ENCODE peak calls at places on chromosomes 2 and 18, in six cellular contexts. One of them, this sample, is unnamed.

GRCh38 chr2:20578266-20578894 is 72.5 kb downstream of the HS1BP3 start:
- DNase-seq in tibial artery: no peak
- DNase-seq in uterus: no peak
- DNase-seq in thoracic aorta: no peak
- DNase-seq in H1: no peak
- DNase-seq in IMR-90: no peak
- DNase-seq in this sample: peak

GRCh38 chr2:55116598-55116964 is 66.3 kb upstream of the RTN4 start:
- DNase-seq in tibial artery: no peak
- DNase-seq in H1: no peak
- DNase-seq in IMR-90: no peak
- DNase-seq in thoracic aorta: no peak
- DNase-seq in uterus: no peak
- DNase-seq in this sample: no peak

GRCh38 chr2:67514515-67514914 is 117.4 kb downstream of the ETAA1 start:
- DNase-seq in tibial artery: no peak
- DNase-seq in thoracic aorta: no peak
- DNase-seq in IMR-90: peak
- DNase-seq in H1: no peak
- DNase-seq in uterus: no peak
- DNase-seq in this sample: no peak

GRCh38 chr2:176582990-176583481 is 313.8 kb downstream of the MTX2 start:
- DNase-seq in tibial artery: no peak
- DNase-seq in H1: no peak
- DNase-seq in thoracic aorta: no peak
- DNase-seq in IMR-90: peak
- DNase-seq in uterus: peak
- DNase-seq in this sample: no peak

GRCh38 chr2:9895669-9896068 is 52.4 kb downstream of the TAF1B start:
- DNase-seq in thoracic aorta: no peak
- DNase-seq in H1: no peak
- DNase-seq in tibial artery: no peak
- DNase-seq in uterus: no peak
- DNase-seq in IMR-90: no peak
- DNase-seq in this sample: no peak

GRCh38 chr18:5304232-5304631 is 8.7 kb upstream of the ZBTB14 start:
- DNase-seq in uterus: no peak
- DNase-seq in H1: no peak
- DNase-seq in IMR-90: no peak
- DNase-seq in thoracic aorta: no peak
- DNase-seq in tibial artery: no peak
- DNase-seq in this sample: no peak

GRCh38 chr2:120943403-120944034 is 207.9 kb downstream of the GLI2 start:
- DNase-seq in H1: no peak
- DNase-seq in tibial artery: no peak
- DNase-seq in thoracic aorta: no peak
- DNase-seq in IMR-90: no peak
- DNase-seq in uterus: no peak
- DNase-seq in this sample: no peak

GRCh38 chr2:241545523-241546473 is 12.7 kb upstream of the BOK start:
- DNase-seq in IMR-90: peak
- DNase-seq in thoracic aorta: no peak
- DNase-seq in tibial artery: no peak
- DNase-seq in uterus: no peak
- DNase-seq in H1: no peak
- DNase-seq in this sample: no peak

GRCh38 chr2:213119061-213119809 is 32.2 kb downstream of the IKZF2 start:
- DNase-seq in tibial artery: no peak
- DNase-seq in thoracic aorta: no peak
- DNase-seq in uterus: no peak
- DNase-seq in H1: no peak
- DNase-seq in IMR-90: peak
- DNase-seq in this sample: no peak

GRCh38 chr18:1914489-1914888 is 656.8 kb downstream of the METTL4 start:
- DNase-seq in uterus: no peak
- DNase-seq in tibial artery: no peak
- DNase-seq in thoracic aorta: no peak
- DNase-seq in IMR-90: no peak
- DNase-seq in H1: no peak
- DNase-seq in this sample: no peak
- TF ChIP-seq CTCF in uterus: no peak
- TF ChIP-seq CTCF in tibial artery: no peak
- TF ChIP-seq CTCF in thoracic aorta: no peak
- TF ChIP-seq CTCF in IMR-90: no peak
- TF ChIP-seq CTCF in H1: peak
- TF ChIP-seq CTCF in this sample: no peak

DNA sequence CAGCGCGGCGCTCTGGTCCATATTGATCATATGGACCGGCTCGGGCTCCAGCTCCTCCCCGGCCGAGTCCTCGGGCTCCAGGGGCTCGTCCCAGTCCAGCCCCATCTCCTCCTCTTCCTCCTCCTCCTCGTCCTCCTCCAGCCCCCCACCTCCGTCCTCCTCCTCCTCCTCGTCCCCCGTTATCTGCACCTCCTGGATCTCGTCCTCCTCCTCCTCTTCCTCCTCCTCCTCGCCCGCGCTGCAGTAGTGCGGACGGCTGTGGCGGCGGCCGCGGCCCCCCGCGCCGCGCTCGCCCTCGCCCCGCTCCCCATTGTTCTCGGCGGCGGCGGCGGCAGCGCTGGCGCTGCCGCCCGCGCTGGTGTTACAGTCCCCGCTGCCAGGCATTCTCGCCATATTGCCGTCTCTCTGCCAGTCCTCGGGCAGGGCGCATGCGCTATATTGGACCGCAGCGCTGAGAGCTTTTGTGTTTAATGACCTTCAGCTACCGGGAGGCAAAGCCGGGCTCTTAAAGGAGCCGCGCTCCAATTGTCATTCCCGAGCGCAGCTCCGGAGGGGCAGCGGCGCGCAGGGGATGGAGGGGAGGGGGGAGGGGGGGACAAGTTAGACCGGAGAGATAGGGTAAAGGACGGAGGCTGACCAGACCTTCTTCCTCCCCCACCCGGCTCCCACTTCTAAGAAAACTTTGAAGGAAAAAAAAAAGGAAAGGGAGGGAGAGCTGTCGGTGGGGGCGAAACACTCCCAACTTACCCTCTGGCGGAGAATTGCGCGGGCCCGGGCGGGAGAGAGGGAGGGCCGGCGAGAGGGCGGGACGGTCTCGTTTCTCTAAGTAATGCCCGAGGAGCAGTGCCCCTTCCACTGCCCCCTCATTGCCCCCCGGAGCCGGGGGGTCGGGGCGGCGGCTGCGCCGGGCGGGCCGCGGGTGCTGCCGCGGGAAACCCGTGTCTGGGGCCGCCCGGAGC is at the start of gene KCTD1:
- DNase-seq in H1: no peak
- DNase-seq in tibial artery: peak
- DNase-seq in thoracic aorta: no peak
- DNase-seq in IMR-90: peak
- DNase-seq in uterus: peak
- DNase-seq in this sample: peak
- H3K27ac ChIP-seq in H1: no peak
- H3K27ac ChIP-seq in tibial artery: peak
- H3K27ac ChIP-seq in thoracic aorta: peak
- H3K27ac ChIP-seq in IMR-90: peak
- H3K27ac ChIP-seq in uterus: peak
- H3K27ac ChIP-seq in this sample: peak

GRCh38 chr2:100237046-100237615 is 85.2 kb downstream of the LONRF2 start:
- DNase-seq in H1: no peak
- DNase-seq in tibial artery: no peak
- DNase-seq in thoracic aorta: no peak
- DNase-seq in IMR-90: peak
- DNase-seq in uterus: no peak
- DNase-seq in this sample: no peak
- TF ChIP-seq CTCF in H1: no peak
- TF ChIP-seq CTCF in tibial artery: no peak
- TF ChIP-seq CTCF in thoracic aorta: no peak
- TF ChIP-seq CTCF in IMR-90: no peak
- TF ChIP-seq CTCF in uterus: no peak
- TF ChIP-seq CTCF in this sample: no peak

GRCh38 chr18:48814490-48815181 is 136.1 kb downstream of the SMAD7 start:
- DNase-seq in IMR-90: peak
- DNase-seq in uterus: peak
- DNase-seq in tibial artery: peak
- DNase-seq in thoracic aorta: no peak
- DNase-seq in H1: no peak
- DNase-seq in this sample: no peak
- H3K27ac ChIP-seq in IMR-90: no peak
- H3K27ac ChIP-seq in uterus: no peak
- H3K27ac ChIP-seq in tibial artery: peak
- H3K27ac ChIP-seq in thoracic aorta: peak
- H3K27ac ChIP-seq in H1: no peak
- H3K27ac ChIP-seq in this sample: no peak

GRCh38 chr2:16687222-16687621 is 21.6 kb upstream of the CYRIA start:
- DNase-seq in tibial artery: no peak
- DNase-seq in H1: no peak
- DNase-seq in IMR-90: no peak
- DNase-seq in thoracic aorta: no peak
- DNase-seq in uterus: no peak
- DNase-seq in this sample: no peak
- TF ChIP-seq CTCF in tibial artery: no peak
- TF ChIP-seq CTCF in H1: no peak
- TF ChIP-seq CTCF in IMR-90: no peak
- TF ChIP-seq CTCF in thoracic aorta: no peak
- TF ChIP-seq CTCF in uterus: no peak
- TF ChIP-seq CTCF in this sample: no peak

GRCh38 chr18:9417081-9417841 is 58.1 kb upstream of the RALBP1 start:
- DNase-seq in H1: no peak
- DNase-seq in uterus: peak
- DNase-seq in tibial artery: no peak
- DNase-seq in thoracic aorta: no peak
- DNase-seq in IMR-90: peak
- DNase-seq in this sample: peak

GRCh38 chr18:9419956-9420631 is 55.2 kb upstream of the RALBP1 start:
- DNase-seq in thoracic aorta: no peak
- DNase-seq in H1: no peak
- DNase-seq in tibial artery: no peak
- DNase-seq in IMR-90: peak
- DNase-seq in uterus: no peak
- DNase-seq in this sample: no peak

GRCh38 chr18:9421096-9421495 is 54.2 kb upstream of the RALBP1 start:
- DNase-seq in IMR-90: no peak
- DNase-seq in tibial artery: no peak
- DNase-seq in uterus: no peak
- DNase-seq in thoracic aorta: no peak
- DNase-seq in H1: no peak
- DNase-seq in this sample: no peak

GRCh38 chr18:9421788-9422329 is 53.5 kb upstream of the RALBP1 start:
- DNase-seq in thoracic aorta: no peak
- DNase-seq in H1: no peak
- DNase-seq in tibial artery: no peak
- DNase-seq in uterus: no peak
- DNase-seq in IMR-90: no peak
- DNase-seq in this sample: no peak

GRCh38 chr18:9418047-9418690 is 57.1 kb upstream of the RALBP1 start:
- DNase-seq in H1: no peak
- DNase-seq in IMR-90: no peak
- DNase-seq in thoracic aorta: no peak
- DNase-seq in tibial artery: no peak
- DNase-seq in uterus: no peak
- DNase-seq in this sample: no peak
- H3K27ac ChIP-seq in H1: no peak
- H3K27ac ChIP-seq in IMR-90: no peak
- H3K27ac ChIP-seq in thoracic aorta: no peak
- H3K27ac ChIP-seq in tibial artery: no peak
- H3K27ac ChIP-seq in uterus: no peak
- H3K27ac ChIP-seq in this sample: no peak

GRCh38 chr2:206800501-206801416 is 35.4 kb downstream of the FASTKD2 start:
- DNase-seq in tibial artery: peak
- DNase-seq in thoracic aorta: peak
- DNase-seq in uterus: peak
- DNase-seq in IMR-90: peak
- DNase-seq in H1: no peak
- DNase-seq in this sample: peak
- TF ChIP-seq CTCF in tibial artery: peak
- TF ChIP-seq CTCF in thoracic aorta: peak
- TF ChIP-seq CTCF in uterus: peak
- TF ChIP-seq CTCF in IMR-90: peak
- TF ChIP-seq CTCF in H1: peak
- TF ChIP-seq CTCF in this sample: peak

GRCh38 chr2:64910972-64911433 is 78.2 kb upstream of the SLC1A4 start:
- DNase-seq in thoracic aorta: no peak
- DNase-seq in H1: no peak
- DNase-seq in uterus: no peak
- DNase-seq in IMR-90: no peak
- DNase-seq in tibial artery: no peak
- DNase-seq in this sample: no peak
- H3K27ac ChIP-seq in thoracic aorta: no peak
- H3K27ac ChIP-seq in H1: no peak
- H3K27ac ChIP-seq in uterus: no peak
- H3K27ac ChIP-seq in IMR-90: no peak
- H3K27ac ChIP-seq in tibial artery: no peak
- H3K27ac ChIP-seq in this sample: no peak

DNA sequence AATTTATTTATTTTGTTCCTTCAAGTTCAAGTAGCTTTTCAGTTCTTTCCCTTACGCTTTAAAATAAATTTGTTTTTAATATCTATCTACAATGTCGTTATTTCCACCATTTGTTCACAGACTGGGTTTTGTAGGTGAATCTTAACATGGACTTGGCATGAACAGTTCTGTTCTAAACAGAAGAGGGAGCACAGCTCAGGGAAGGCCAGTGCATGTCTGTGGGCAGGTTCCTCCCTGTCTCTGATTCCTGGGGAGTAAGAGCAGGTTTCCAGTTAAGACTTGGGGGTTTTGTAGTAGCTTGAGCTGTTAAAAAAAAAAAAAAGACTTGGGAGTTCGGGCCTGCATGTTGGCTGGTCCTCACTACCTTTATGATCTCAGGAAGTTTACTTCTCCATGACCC is 11.1 kb downstream of the TTL start:
- DNase-seq in uterus: no peak
- DNase-seq in tibial artery: no peak
- DNase-seq in IMR-90: peak
- DNase-seq in thoracic aorta: no peak
- DNase-seq in H1: no peak
- DNase-seq in this sample: no peak
- TF ChIP-seq CTCF in uterus: no peak
- TF ChIP-seq CTCF in tibial artery: no peak
- TF ChIP-seq CTCF in IMR-90: peak
- TF ChIP-seq CTCF in thoracic aorta: no peak
- TF ChIP-seq CTCF in H1: no peak
- TF ChIP-seq CTCF in this sample: no peak

This sample was measured in psoas muscle.